ENCODE peak calls at places on chromosomes 7 and 10, in seven cellular contexts. E is IMR-90, N is lower leg skin, Z is tibial nerve, X is spleen, U is testis, G is breast epithelium. F is an unnamed sample.
A peak's percentile ranks its signal among the peaks of the same experiment; 100 is the strongest.

GRCh38 chr10:92990615-92991014 is 70.0 kb upstream of the CYP26C1 start:
- DNase-seq in E (peak; percentile 55), N (no peak), Z (no peak), X (no peak), U (no peak), G (no peak), F (no peak)

GRCh38 chr10:3931224-3931623 is 146.2 kb upstream of the KLF6 start:
- DNase-seq in E (no peak), N (no peak), Z (no peak), X (no peak), U (no peak), G (no peak), F (no peak)

GRCh38 chr10:61779950-61780659 is 117.4 kb downstream of the CABCOCO1 start:
- DNase-seq in E (peak; percentile 74), N (no peak), Z (no peak), X (no peak), U (no peak), G (no peak), F (no peak)

GRCh38 chr10:88467835-88468485 is 115.2 kb downstream of the RNLS start:
- DNase-seq in E (peak; percentile 12), N (no peak), Z (no peak), X (no peak), U (no peak), G (no peak), F (no peak)

GRCh38 chr10:132701846-132702190 is 84.1 kb downstream of the NKX6-2 start:
- DNase-seq in E (no peak), N (no peak), Z (no peak), X (peak; percentile 67), U (no peak), G (no peak), F (no peak)

GRCh38 chr10:75071164-75071489 is 40.3 kb upstream of the SAMD8 start:
- DNase-seq in E (peak; percentile 4), N (no peak), Z (no peak), X (peak; percentile 29), U (peak; percentile 21), G (no peak), F (peak; percentile 27)

GRCh38 chr10:133131754-133132710 is 28.0 kb upstream of the KNDC1 start:
- DNase-seq in E (no peak), N (no peak), Z (no peak), X (peak; percentile 66), U (peak; percentile 11), G (no peak), F (no peak)

GRCh38 chr10:84293574-84294016 is 34.8 kb upstream of the CCSER2 start:
- DNase-seq in E (peak; percentile 15), N (no peak), Z (no peak), X (no peak), U (no peak), G (no peak), F (no peak)

GRCh38 chr10:52353960-52354394 is 39.9 kb downstream of the DKK1 start:
- DNase-seq in E (peak; percentile 73), N (no peak), Z (no peak), X (no peak), U (no peak), G (no peak), F (no peak)

GRCh38 chr7:70498232-70498631 is 633.7 kb upstream of the GALNT17 start:
- DNase-seq in E (no peak), N (no peak), Z (no peak), X (no peak), U (no peak), G (no peak), F (no peak)

DNA sequence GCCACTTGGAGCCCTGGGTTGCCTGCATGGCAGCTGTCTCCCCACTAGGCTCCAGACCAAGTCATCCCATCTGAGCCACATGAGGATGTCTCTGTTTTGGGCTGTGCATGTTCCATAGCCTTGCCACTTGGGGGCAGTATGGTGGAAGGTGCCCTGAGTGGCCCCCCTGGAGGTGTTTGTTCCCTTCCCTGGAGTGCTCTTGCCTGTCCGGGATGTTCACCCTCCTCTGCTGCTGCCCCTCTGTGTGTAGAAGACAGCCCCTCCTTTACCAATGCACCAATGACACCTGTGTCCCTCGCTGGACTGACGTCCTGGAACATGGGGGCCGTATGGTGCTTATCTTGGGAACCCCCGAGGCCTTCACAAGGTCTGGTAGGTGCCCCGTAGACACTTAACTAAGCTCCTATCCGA is 100.2 kb downstream of the ACTR3B start:
- DNase-seq in E (no peak), N (no peak), Z (no peak), X (no peak), U (no peak), G (no peak), F (no peak)
- TF ChIP-seq CTCF in E (peak; percentile 12), N (no peak), Z (no peak), X (no peak), U (no peak), G (no peak), F (no peak)

GRCh38 chr10:49173201-49173772 is 14.9 kb downstream of the TMEM273 start:
- DNase-seq in E (no peak), N (peak; percentile 7), Z (no peak), X (no peak), U (no peak), G (no peak), F (no peak)
- TF ChIP-seq POLR2A in E (no peak), N (no peak), Z (no peak), X (no peak), U (no peak), G (no peak), F (no peak)

DNA sequence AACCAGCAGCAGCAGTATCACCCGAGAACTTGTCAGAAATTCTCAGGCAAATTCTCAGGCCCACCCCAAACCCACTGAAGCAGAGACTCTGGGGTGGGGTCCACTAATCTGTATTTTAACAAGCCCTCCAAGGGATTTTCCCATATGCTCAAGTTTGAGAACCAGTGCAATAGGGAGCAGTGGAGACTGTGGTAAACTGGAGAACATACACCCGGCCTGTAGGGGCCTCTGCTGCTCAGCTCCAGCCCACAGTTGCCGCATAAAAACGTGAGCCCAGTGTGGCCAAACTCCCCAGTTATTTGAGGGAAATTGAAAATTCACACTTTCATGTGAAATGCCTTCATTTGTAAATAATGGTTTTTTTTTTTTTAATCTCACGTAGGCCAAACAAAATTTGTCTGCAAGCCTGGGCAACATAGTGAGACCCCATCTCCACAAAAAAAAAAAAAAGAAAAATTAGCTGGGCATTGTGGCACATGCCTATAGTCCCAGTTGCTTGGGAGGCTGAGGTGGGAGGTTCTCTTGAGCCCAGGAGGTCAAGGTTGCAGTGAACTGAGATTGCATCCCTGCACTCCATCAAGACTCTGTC is 97.6 kb upstream of the ZMIZ1 start:
- DNase-seq in E (no peak), N (no peak), Z (no peak), X (no peak), U (no peak), G (no peak), F (no peak)
- TF ChIP-seq CTCF in E (peak; percentile 16), N (no peak), Z (no peak), X (no peak), U (no peak), G (no peak), F (no peak)

GRCh38 chr10:114498413-114499111 is 94.3 kb upstream of the AFAP1L2 start:
- DNase-seq in E (no peak), N (no peak), Z (no peak), X (no peak), U (no peak), G (no peak), F (no peak)
- TF ChIP-seq POLR2A in E (no peak), N (no peak), Z (no peak), X (no peak), U (no peak), G (no peak), F (no peak)

GRCh38 chr10:104777086-104777799 is 136.2 kb downstream of the SORCS3 start:
- DNase-seq in E (no peak), N (no peak), Z (no peak), X (no peak), U (no peak), G (no peak), F (no peak)
- TF ChIP-seq CTCF in E (no peak), N (no peak), Z (peak; percentile 34), X (no peak), U (no peak), G (no peak), F (no peak)

GRCh38 chr7:1540391-1541271 is 10.1 kb downstream of the MAFK start:
- DNase-seq in E (no peak), N (no peak), Z (no peak), X (no peak), U (no peak), G (no peak), F (no peak)
- TF ChIP-seq POLR2A in E (peak; percentile 47), N (no peak), Z (no peak), X (no peak), U (no peak), G (no peak), F (no peak)

GRCh38 chr10:12013926-12014325 is 28.7 kb downstream of the UPF2 start:
- DNase-seq in E (peak; percentile 47), N (no peak), Z (no peak), X (no peak), U (no peak), G (no peak), F (no peak)
- TF ChIP-seq CTCF in E (no peak), N (no peak), Z (no peak), X (no peak), U (no peak), G (no peak), F (no peak)

GRCh38 chr10:78741541-78741940 is 327.2 kb upstream of the ZMIZ1 start:
- DNase-seq in E (peak; percentile 66), N (no peak), Z (no peak), X (no peak), U (no peak), G (no peak), F (no peak)
- TF ChIP-seq POLR2A in E (no peak), N (no peak), Z (no peak), X (no peak), U (no peak), G (no peak), F (no peak)

GRCh38 chr7:39602351-39602750 is 21.0 kb upstream of the RALA start:
- DNase-seq in E (peak; percentile 43), N (no peak), Z (no peak), X (no peak), U (no peak), G (no peak), F (no peak)
- TF ChIP-seq CTCF in E (no peak), N (no peak), Z (no peak), X (no peak), U (no peak), G (no peak), F (no peak)